ENCODE peak calls at places on chromosomes 13 and 19, in nine cellular contexts. T, J, S, V, M, F, I, H and Z are unnamed samples.

GRCh38 chr13:112953591-112954487 is 15.2 kb upstream of the MCF2L start:
- DNase-seq in M (no peak), V (no peak), H (no peak), I (peak; percentile 20), J (no peak), T (no peak), F (no peak), S (no peak), Z (peak; percentile 18)

GRCh38 chr19:13918726-13919411 is 12.9 kb downstream of the CC2D1A start:
- DNase-seq in I (no peak), J (no peak), V (no peak), F (no peak), H (no peak), T (no peak), S (no peak), M (no peak), Z (peak; percentile 74)

GRCh38 chr13:59746291-59746962 is 417.3 kb downstream of the DIAPH3 start:
- DNase-seq in S (no peak), F (no peak), H (no peak), T (no peak), M (no peak), I (no peak), V (no peak), J (no peak), Z (no peak)

GRCh38 chr19:45234089-45234869 is 10.9 kb downstream of the EXOC3L2 start:
- DNase-seq in V (no peak), H (no peak), F (peak; percentile 65), S (no peak), I (no peak), T (no peak), M (no peak), J (peak; percentile 22), Z (no peak)

GRCh38 chr13:69556540-69557196 is 551.0 kb upstream of the ATXN8OS start:
- DNase-seq in T (no peak), M (no peak), F (no peak), J (no peak), V (no peak), H (no peak), S (no peak), I (no peak), Z (no peak)

GRCh38 chr19:28601723-28602440 is 611.1 kb downstream of the UQCRFS1 start:
- DNase-seq in F (no peak), H (no peak), S (no peak), T (no peak), I (no peak), V (no peak), M (no peak), J (no peak), Z (no peak)

GRCh38 chr13:113669871-113670341 is 2.9 kb downstream of the GRK1 start:
- DNase-seq in V (peak; percentile 8), S (no peak), M (no peak), H (no peak), I (peak; percentile 50), T (peak; percentile 73), F (no peak), J (no peak), Z (peak; percentile 45)

GRCh38 chr13:100854091-100854490 is 179.5 kb upstream of the TMTC4 start:
- DNase-seq in J (peak; percentile 66), V (no peak), M (no peak), F (peak; percentile 39), I (no peak), T (no peak), H (no peak), S (no peak), Z (no peak)

GRCh38 chr19:16180611-16181010 is 4.6 kb upstream of the FAM32A start:
- DNase-seq in I (no peak), T (no peak), H (no peak), F (peak; percentile 51), M (no peak), J (no peak), V (no peak), S (no peak), Z (no peak)

GRCh38 chr19:42207767-42208259 is 9.7 kb downstream of the DEDD2 start:
- DNase-seq in F (no peak), M (no peak), I (no peak), V (no peak), J (no peak), T (peak; percentile 32), S (no peak), H (no peak), Z (peak; percentile 67)

GRCh38 chr19:47663435-47663910 is 49.7 kb upstream of the EHD2 start:
- DNase-seq in V (no peak), I (no peak), J (no peak), T (no peak), M (no peak), H (no peak), S (no peak), F (no peak), Z (no peak)

DNA sequence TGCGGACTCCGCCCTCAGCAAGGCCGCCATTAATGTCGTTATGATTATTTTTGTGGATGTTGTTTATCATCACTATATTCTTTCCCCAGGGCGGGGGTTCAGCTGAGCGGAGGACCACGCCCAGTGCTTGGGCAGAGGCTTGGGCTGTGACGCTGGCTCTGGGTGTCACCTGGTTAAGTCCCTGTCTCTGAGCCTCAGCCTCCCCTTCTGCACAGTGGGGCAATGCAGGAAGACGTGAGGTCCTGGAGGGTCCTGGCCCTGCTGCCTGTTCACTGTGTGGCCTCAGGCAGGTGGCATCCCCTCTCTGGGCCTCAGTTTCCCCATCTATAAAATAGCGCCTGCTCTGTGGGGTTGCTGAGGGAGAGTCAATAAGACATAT is 32.5 kb downstream of the NFIC start:
- DNase-seq in M (no peak), T (no peak), V (no peak), S (no peak), F (no peak), J (no peak), H (no peak), I (no peak), Z (no peak)
- H3K27ac ChIP-seq in M (peak overlapping the region; percentile 83), T (peak overlapping the region; percentile 99), V (peak overlapping the region; percentile 100), S (peak overlapping the region; percentile 94), F (no peak overlapping the region), J (no peak overlapping the region), H (peak overlapping the region; percentile 100), I (peak overlapping the region; percentile 100), Z (peak overlapping the region; percentile 97)

GRCh38 chr13:30711837-30712236 is 23.5 kb upstream of the ALOX5AP start:
- DNase-seq in H (no peak), V (no peak), F (no peak), I (no peak), M (no peak), S (no peak), T (no peak), J (no peak), Z (no peak)
- H3K36me3 ChIP-seq in H (no peaks in the 10 kb centered on the region), V (no peaks in the 10 kb centered on the region), F (no peaks in the 10 kb centered on the region), I (no peaks in the 10 kb centered on the region), M (no peaks in the 10 kb centered on the region), S (no peaks in the 10 kb centered on the region), T (no peaks in the 10 kb centered on the region), J (no peaks in the 10 kb centered on the region), Z (no peaks in the 10 kb centered on the region)

GRCh38 chr19:579111-579841 is 6.9 kb downstream of the BSG start:
- DNase-seq in T (peak; percentile 73), I (no peak), M (no peak), S (no peak), F (no peak), H (no peak), V (no peak), J (no peak), Z (no peak)

GRCh38 chr19:579842-580155 is 7.4 kb downstream of the BSG start:
- DNase-seq in T (peak; percentile 63), M (no peak), I (no peak), J (no peak), H (no peak), S (no peak), V (no peak), F (no peak), Z (peak; percentile 59)

GRCh38 chr19:575527-576506 is 3.4 kb downstream of the BSG start:
- DNase-seq in M (peak; percentile 77), S (no peak), F (no peak), V (peak; percentile 47), J (peak; percentile 63), H (no peak), T (peak; percentile 75), I (no peak), Z (no peak)

GRCh38 chr19:576768-577438 is 4.5 kb downstream of the BSG start:
- DNase-seq in S (no peak), I (no peak), V (no peak), M (no peak), H (no peak), F (no peak), J (no peak), T (peak; percentile 66), Z (no peak)

DNA sequence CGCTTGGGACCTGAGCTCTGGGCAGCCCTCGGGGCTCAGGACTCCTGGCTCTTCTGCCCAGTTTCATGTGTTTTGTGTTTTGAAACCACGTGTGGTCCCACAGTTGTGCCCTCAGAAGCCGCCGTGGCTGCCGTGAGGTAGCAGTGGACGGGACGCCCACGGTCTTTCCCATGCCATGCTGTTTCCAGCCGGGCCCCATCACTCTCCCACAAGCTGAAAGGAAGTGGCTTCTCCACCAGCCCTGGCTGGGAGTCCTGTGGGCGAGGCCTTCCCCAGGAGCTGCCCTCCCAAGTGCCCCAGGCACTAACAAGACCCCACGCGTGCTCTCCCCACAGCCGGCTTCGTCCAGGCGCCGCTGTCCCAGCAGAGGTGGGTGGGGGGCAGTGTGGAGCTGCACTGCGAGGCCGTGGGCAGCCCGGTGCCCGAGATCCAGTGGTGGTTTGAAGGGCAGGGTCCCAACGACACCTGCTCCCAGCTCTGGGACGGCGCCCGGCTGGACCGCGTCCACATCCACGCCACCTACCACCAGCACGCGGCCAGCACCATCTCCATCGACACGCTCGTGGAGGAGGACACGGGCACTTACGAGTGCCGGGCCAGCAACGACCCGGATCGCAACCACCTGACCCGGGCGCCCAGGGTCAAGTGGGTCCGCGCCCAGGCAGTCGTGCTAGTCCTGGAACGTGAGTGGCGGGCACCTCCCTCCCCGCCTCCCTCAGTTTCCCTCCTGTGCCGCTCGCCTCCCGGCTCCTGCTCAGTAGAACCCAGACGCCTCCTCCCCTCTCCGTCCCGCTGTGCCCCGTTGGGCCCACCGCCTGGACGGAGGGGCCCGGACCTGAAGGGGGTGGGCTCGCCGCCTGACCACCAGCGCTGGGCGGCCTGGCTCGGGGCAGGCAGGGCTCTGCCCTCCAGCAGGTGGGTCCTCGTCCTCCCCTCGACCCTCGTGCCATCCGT is 5.3 kb downstream of the BSG start:
- DNase-seq in J (no peak), M (peak; percentile 31), H (no peak), S (no peak), I (no peak), F (no peak), T (peak; percentile 67), V (no peak), Z (peak; percentile 85)
- H3K4me1 ChIP-seq in J (peaks cover 24% of the 10 kb centered on the region), M (peaks cover 67% of the 10 kb centered on the region), H (peaks cover 30% of the 10 kb centered on the region), S (peaks cover 31% of the 10 kb centered on the region), I (no peaks in the 10 kb centered on the region), F (peaks cover 20% of the 10 kb centered on the region), T (peaks cover 28% of the 10 kb centered on the region), V (no peaks in the 10 kb centered on the region), Z (peaks cover 48% of the 10 kb centered on the region)

DNA sequence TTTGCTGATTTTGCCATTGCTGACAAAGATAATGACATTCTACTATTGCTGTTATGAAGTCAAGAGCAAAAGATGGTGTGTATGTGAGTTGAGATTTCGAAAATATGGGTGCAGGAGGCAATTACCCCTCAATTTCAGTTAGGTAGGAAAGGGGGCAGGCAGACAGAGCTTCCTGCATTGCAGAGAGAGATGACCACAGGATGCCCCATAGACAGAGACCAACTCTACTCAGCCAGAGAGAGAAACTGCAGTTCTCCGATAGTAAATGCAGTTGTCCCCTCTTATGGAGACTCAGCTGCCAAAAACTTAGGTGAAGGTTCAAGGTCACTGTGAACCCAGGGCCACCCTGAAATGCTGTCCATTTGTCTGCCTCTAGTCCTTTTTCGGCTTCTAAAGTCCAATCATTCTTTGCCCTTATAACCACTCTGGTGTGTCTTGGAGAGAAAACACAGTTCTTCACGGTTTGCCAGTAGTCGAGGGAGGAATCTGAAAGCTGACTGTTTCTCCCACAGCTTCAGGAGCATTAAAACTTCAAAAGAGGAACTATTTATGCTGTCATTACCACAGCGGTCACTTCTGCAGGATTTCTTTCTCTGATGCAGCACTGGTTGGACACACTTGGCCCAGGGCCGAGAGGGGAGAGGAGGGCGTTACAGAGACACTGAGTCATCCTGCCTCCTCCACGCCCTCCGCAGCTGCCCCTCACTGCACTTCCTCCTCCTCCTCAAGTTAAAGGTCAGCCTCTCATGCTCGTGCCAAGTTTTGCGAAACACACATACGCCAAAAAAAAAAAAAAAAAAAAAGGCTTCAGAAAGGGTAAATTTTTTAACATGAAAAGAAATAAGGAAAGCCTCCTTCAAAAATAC is 264.3 kb downstream of the FOXO1 start:
- DNase-seq in M (peak; percentile 95), T (peak; percentile 99), F (no peak), V (peak; percentile 98), J (no peak), H (peak; percentile 99), I (peak; percentile 97), S (peak; percentile 69), Z (no peak)
- H3K27ac ChIP-seq in M (peak overlapping the region; percentile 66), T (peak overlapping the region; percentile 15), F (no peak overlapping the region), V (peak overlapping the region; percentile 89), J (no peak overlapping the region), H (peak overlapping the region; percentile 85), I (peak overlapping the region; percentile 45), S (peak overlapping the region; percentile 85), Z (peak overlapping the region; percentile 59)